ENCODE peak calls at places on chromosome 19, in four cellular contexts. One of them, this sample, is unnamed.

GRCh38 chr19:47267350-47267759 is 7.3 kb upstream of the INAFM1 start:
- DNase-seq in GM12878: no peak
- DNase-seq in HepG2: no peak
- DNase-seq in WTC11: no peak
- DNase-seq in this sample: no peak

GRCh38 chr19:2266183-2266993 is 10.2 kb upstream of the JSRP1 start:
- DNase-seq in HepG2: peak
- DNase-seq in WTC11: peak
- DNase-seq in GM12878: peak
- DNase-seq in this sample: peak

GRCh38 chr19:39297931-39298634 is 1.9 kb downstream of the IFNL1 start:
- DNase-seq in GM12878: no peak
- DNase-seq in HepG2: no peak
- DNase-seq in WTC11: no peak
- DNase-seq in this sample: no peak

GRCh38 chr19:57599377-57599760 is 316 bp upstream of the ZNF530 start:
- DNase-seq in GM12878: peak
- DNase-seq in HepG2: no peak
- DNase-seq in WTC11: no peak
- DNase-seq in this sample: no peak

GRCh38 chr19:54172764-54173699 is at the start of gene TMC4:
- DNase-seq in WTC11: peak
- DNase-seq in GM12878: no peak
- DNase-seq in HepG2: no peak
- DNase-seq in this sample: peak

GRCh38 chr19:54248016-54248601 is 5.5 kb upstream of the LILRA6 start:
- DNase-seq in WTC11: no peak
- DNase-seq in GM12878: no peak
- DNase-seq in HepG2: no peak
- DNase-seq in this sample: no peak

GRCh38 chr19:47881757-47882156 is 4.4 kb downstream of the SULT2A1 start:
- DNase-seq in GM12878: no peak
- DNase-seq in WTC11: peak
- DNase-seq in HepG2: no peak
- DNase-seq in this sample: no peak

GRCh38 chr19:41595258-41595889 is 19.4 kb downstream of the CEACAM21 start:
- DNase-seq in WTC11: peak
- DNase-seq in HepG2: peak
- DNase-seq in GM12878: peak
- DNase-seq in this sample: peak

GRCh38 chr19:36093146-36093662 is 17.7 kb upstream of the OVOL3 start:
- DNase-seq in GM12878: peak
- DNase-seq in HepG2: no peak
- DNase-seq in WTC11: no peak
- DNase-seq in this sample: no peak

GRCh38 chr19:41646589-41647204 is 19.8 kb upstream of the CEACAM4 start:
- DNase-seq in HepG2: no peak
- DNase-seq in GM12878: no peak
- DNase-seq in WTC11: peak
- DNase-seq in this sample: peak

GRCh38 chr19:45632468-45633196 is 6.6 kb downstream of the EML2 start:
- DNase-seq in WTC11: peak
- DNase-seq in HepG2: no peak
- DNase-seq in GM12878: no peak
- DNase-seq in this sample: peak

GRCh38 chr19:48095637-48096175 is 14.9 kb downstream of the PLA2G4C start:
- DNase-seq in WTC11: no peak
- DNase-seq in GM12878: no peak
- DNase-seq in HepG2: no peak
- DNase-seq in this sample: no peak

GRCh38 chr19:55385236-55385748 is 440 bp upstream of the RPL28 start:
- DNase-seq in GM12878: peak
- DNase-seq in HepG2: peak
- DNase-seq in WTC11: peak
- DNase-seq in this sample: peak

GRCh38 chr19:11261902-11262839 is at the start of gene DOCK6:
- DNase-seq in WTC11: peak
- DNase-seq in HepG2: no peak
- DNase-seq in GM12878: no peak
- DNase-seq in this sample: peak

GRCh38 chr19:42201489-42202289 is 15.8 kb downstream of the DEDD2 start:
- DNase-seq in WTC11: no peak
- DNase-seq in GM12878: peak
- DNase-seq in HepG2: no peak
- DNase-seq in this sample: no peak

GRCh38 chr19:18232540-18233223 is 6.4 kb upstream of the PDE4C start:
- DNase-seq in GM12878: no peak
- DNase-seq in WTC11: peak
- DNase-seq in HepG2: no peak
- DNase-seq in this sample: peak

GRCh38 chr19:18580311-18580710 is 8.3 kb upstream of the REX1BD start:
- DNase-seq in WTC11: no peak
- DNase-seq in GM12878: no peak
- DNase-seq in HepG2: no peak
- DNase-seq in this sample: no peak

GRCh38 chr19:45968626-45969025 is 5.0 kb downstream of the NOVA2 start:
- DNase-seq in GM12878: no peak
- DNase-seq in HepG2: no peak
- DNase-seq in WTC11: no peak
- DNase-seq in this sample: no peak

GRCh38 chr19:4867534-4868285 is at the start of gene PLIN3:
- DNase-seq in WTC11: peak
- DNase-seq in HepG2: peak
- DNase-seq in GM12878: peak
- DNase-seq in this sample: peak
- TF ChIP-seq CREB1 in WTC11: no peak
- TF ChIP-seq CREB1 in HepG2: peak
- TF ChIP-seq CREB1 in GM12878: peak
- TF ChIP-seq CREB1 in this sample: peak

DNA sequence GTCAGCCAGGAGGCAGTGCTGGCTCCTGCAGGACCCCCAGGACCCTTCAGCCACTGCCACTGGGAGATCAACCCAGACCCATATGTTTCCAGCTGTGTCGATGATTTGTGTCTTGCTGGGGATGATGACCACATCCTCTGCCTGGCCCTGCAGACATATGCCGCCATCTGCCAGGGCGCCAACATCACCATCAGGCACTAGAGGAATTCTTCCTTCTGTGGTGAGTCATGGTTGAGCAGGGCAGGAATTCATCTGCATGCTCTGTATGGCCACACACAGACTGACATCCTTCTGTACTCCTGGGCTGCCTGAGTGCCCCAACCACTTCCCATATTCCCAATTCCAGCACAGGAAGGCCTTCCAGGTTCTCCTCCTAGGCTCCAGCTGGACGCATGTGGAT is 27.1 kb upstream of the FXYD3 start:
- DNase-seq in GM12878: no peak
- DNase-seq in HepG2: no peak
- DNase-seq in WTC11: no peak
- DNase-seq in this sample: no peak
- TF ChIP-seq ETV6 in GM12878: no peak
- TF ChIP-seq ETV6 in HepG2: no peak
- TF ChIP-seq ETV6 in WTC11: no peak
- TF ChIP-seq ETV6 in this sample: no peak

GRCh38 chr19:8161135-8161646 is 11.8 kb upstream of the FBN3 start:
- DNase-seq in HepG2: peak
- DNase-seq in GM12878: peak
- DNase-seq in WTC11: peak
- DNase-seq in this sample: peak
- TF ChIP-seq ATF3 in HepG2: no peak
- TF ChIP-seq ATF3 in GM12878: no peak
- TF ChIP-seq ATF3 in WTC11: no peak
- TF ChIP-seq ATF3 in this sample: no peak

GRCh38 chr19:15101479-15102082 is 5.6 kb upstream of the SYDE1 start:
- DNase-seq in HepG2: peak
- DNase-seq in GM12878: no peak
- DNase-seq in WTC11: peak
- DNase-seq in this sample: peak
- TF ChIP-seq CREB1 in HepG2: no peak
- TF ChIP-seq CREB1 in GM12878: no peak
- TF ChIP-seq CREB1 in WTC11: no peak
- TF ChIP-seq CREB1 in this sample: no peak

DNA sequence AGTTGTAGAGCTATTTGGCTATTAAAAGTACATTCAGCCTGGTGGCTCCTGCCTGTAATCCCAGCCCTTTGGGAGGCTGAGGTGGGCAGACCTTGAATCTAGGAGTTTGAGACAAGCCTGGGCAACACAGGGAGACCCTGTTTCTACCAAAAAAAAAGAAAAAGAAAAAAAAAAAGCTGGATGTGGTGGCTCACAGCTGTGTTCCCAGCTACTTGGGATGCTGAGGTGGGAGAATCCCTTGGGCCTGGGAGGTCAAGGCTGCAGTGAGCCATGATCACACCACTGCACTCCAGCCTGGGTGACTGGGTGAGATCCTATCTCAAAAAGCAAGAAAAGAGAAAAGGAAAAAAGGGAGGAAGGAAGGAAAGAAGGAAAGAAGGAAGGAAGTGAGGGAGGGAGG is 9.6 kb upstream of the IZUMO2 start:
- DNase-seq in WTC11: no peak
- DNase-seq in HepG2: no peak
- DNase-seq in GM12878: no peak
- DNase-seq in this sample: no peak
- TF ChIP-seq ETV6 in WTC11: no peak
- TF ChIP-seq ETV6 in HepG2: no peak
- TF ChIP-seq ETV6 in GM12878: no peak
- TF ChIP-seq ETV6 in this sample: no peak

This sample was measured in K562.